ENCODE peak calls at places on chromosomes 12 and 14, in six cellular contexts. S is WTC11; C is Right ventricle myocardium superior; W is activated CD8-positive, alpha-beta memory T cell treated with anti-CD3 and anti-CD28 coated beads for 1 hour; Y is NCI-H2081; R is NCI-H1417. B is an unnamed sample.

GRCh38 chr14:50770586-50770985 is 60.4 kb downstream of the NIN start:
- DNase-seq in S (no peak), C (no peak), W (no peak), Y (no peak), R (no peak), B (no peak)

GRCh38 chr14:22487401-22487800 is 101.6 kb downstream of the DAD1 start:
- DNase-seq in S (no peak), C (no peak), W (no peak), Y (no peak), R (no peak), B (no peak)

GRCh38 chr14:102185360-102185759 is 45.7 kb downstream of the WDR20 start:
- DNase-seq in S (no peak), C (no peak), W (no peak), Y (no peak), R (peak; percentile 25), B (no peak)

GRCh38 chr12:65845751-65846537 is 21.7 kb downstream of the HMGA2 start:
- DNase-seq in S (peak; percentile 73), C (no peak), W (no peak), Y (no peak), R (no peak), B (no peak)

GRCh38 chr14:59919582-59920377 is at the start of gene LRRC9:
- DNase-seq in S (peak; percentile 96), C (peak; percentile 39), W (no peak), Y (no peak), R (no peak), B (peak; percentile 95)

GRCh38 chr12:122793685-122794106 is 19.3 kb downstream of the CCDC62 start:
- DNase-seq in S (no peak), C (no peak), W (no peak), Y (peak; percentile 49), R (peak; percentile 27), B (peak; percentile 64)

GRCh38 chr14:92037989-92038388 is 1.9 kb downstream of the TRIP11 start:
- DNase-seq in S (no peak), C (no peak), W (no peak), Y (peak; percentile 15), R (no peak), B (no peak)

GRCh38 chr12:124952801-124953200 is 36.1 kb downstream of the DHX37 start:
- DNase-seq in S (no peak), C (peak; percentile 27), W (no peak), Y (no peak), R (no peak), B (no peak)

GRCh38 chr12:49552014-49552413 is 13.2 kb downstream of the KCNH3 start:
- DNase-seq in S (no peak), C (no peak), W (no peak), Y (no peak), R (no peak), B (no peak)

GRCh38 chr14:53156238-53156637 is 3.1 kb upstream of the DDHD1 start:
- DNase-seq in S (no peak), C (no peak), W (no peak), Y (peak; percentile 43), R (no peak), B (no peak)

GRCh38 chr12:642633-643477 is 20.4 kb downstream of the NINJ2 start:
- DNase-seq in S (peak; percentile 71), C (peak; percentile 89), W (peak; percentile 57), Y (no peak), R (no peak), B (peak; percentile 84)

GRCh38 chr12:24760162-24760561 is 188.7 kb downstream of the BCAT1 start:
- DNase-seq in S (no peak), C (no peak), W (no peak), Y (peak; percentile 17), R (no peak), B (no peak)

GRCh38 chr14:52117433-52117832 is 48.6 kb upstream of the NID2 start:
- DNase-seq in S (no peak), C (no peak), W (no peak), Y (no peak), R (no peak), B (no peak)

GRCh38 chr14:96204151-96205058 is at the start of gene BDKRB2:
- DNase-seq in S (peak; percentile 65), C (peak; percentile 70), W (no peak), Y (peak; percentile 80), R (peak; percentile 88), B (peak; percentile 85)

GRCh38 chr12:108568653-108569154 is 6.3 kb downstream of the ISCU start:
- DNase-seq in S (no peak), C (no peak), W (peak; percentile 29), Y (peak; percentile 6), R (peak; percentile 8), B (no peak)